ENCODE peak calls at places on chromosomes 16 and 17, in seven cellular contexts. U is cardiac muscle cell, C is K562, O is gastrocnemius medialis, Z is astrocyte of the spinal cord, B is AG04449, A is foreskin fibroblast. F is an unnamed sample.
A peak's percentile ranks its signal among the peaks of the same experiment; 100 is the strongest.

GRCh38 chr17:31279401-31279800 is 17.6 kb downstream of the OMG start:
- DNase-seq in Z (no peak), O (no peak), C (no peak), U (peak; percentile 41), A (no peak), B (no peak), F (peak; percentile 62)

GRCh38 chr17:13004336-13004735 is 13.5 kb downstream of the ELAC2 start:
- DNase-seq in B (no peak), O (no peak), A (no peak), Z (no peak), C (no peak), U (no peak), F (no peak)

GRCh38 chr16:70705056-70705455 is 19.2 kb upstream of the MTSS2 start:
- DNase-seq in U (no peak), C (no peak), B (no peak), O (no peak), Z (no peak), A (peak; percentile 83), F (no peak)

GRCh38 chr16:4329354-4329775 is 13.5 kb downstream of the GLIS2 start:
- DNase-seq in O (no peak), B (no peak), C (no peak), A (no peak), U (no peak), Z (no peak), F (no peak)

GRCh38 chr17:65228287-65228686 is 91.1 kb downstream of the RGS9 start:
- DNase-seq in C (no peak), U (peak; percentile 21), A (no peak), Z (no peak), B (no peak), O (no peak), F (no peak)

GRCh38 chr17:79777844-79778503 is at the start of gene CBX2:
- DNase-seq in U (peak; percentile 76), C (peak; percentile 96), O (peak; percentile 36), A (peak; percentile 87), B (no peak), Z (peak; percentile 49), F (peak; percentile 60)

GRCh38 chr16:76176616-76177015 is 100.6 kb upstream of the CNTNAP4 start:
- DNase-seq in Z (no peak), B (no peak), O (no peak), A (no peak), C (no peak), U (no peak), F (no peak)

GRCh38 chr17:73474370-73474988 is 162.7 kb upstream of the CDC42EP4 start:
- DNase-seq in B (no peak), Z (peak; percentile 43), O (peak; percentile 12), A (peak; percentile 65), C (peak; percentile 81), U (peak; percentile 83), F (peak; percentile 79)

GRCh38 chr17:74059471-74059870 is 144.0 kb upstream of the RPL38 start:
- DNase-seq in U (no peak), Z (no peak), A (no peak), C (no peak), O (no peak), B (no peak), F (no peak)

GRCh38 chr16:87840462-87840978 is 28.8 kb downstream of the SLC7A5 start:
- DNase-seq in O (no peak), A (no peak), C (no peak), B (no peak), Z (no peak), U (no peak), F (no peak)

GRCh38 chr17:8022358-8023038 is 16.4 kb upstream of the ALOX15B start:
- DNase-seq in Z (no peak), U (no peak), C (no peak), A (peak; percentile 37), O (no peak), B (no peak), F (peak; percentile 23)

DNA sequence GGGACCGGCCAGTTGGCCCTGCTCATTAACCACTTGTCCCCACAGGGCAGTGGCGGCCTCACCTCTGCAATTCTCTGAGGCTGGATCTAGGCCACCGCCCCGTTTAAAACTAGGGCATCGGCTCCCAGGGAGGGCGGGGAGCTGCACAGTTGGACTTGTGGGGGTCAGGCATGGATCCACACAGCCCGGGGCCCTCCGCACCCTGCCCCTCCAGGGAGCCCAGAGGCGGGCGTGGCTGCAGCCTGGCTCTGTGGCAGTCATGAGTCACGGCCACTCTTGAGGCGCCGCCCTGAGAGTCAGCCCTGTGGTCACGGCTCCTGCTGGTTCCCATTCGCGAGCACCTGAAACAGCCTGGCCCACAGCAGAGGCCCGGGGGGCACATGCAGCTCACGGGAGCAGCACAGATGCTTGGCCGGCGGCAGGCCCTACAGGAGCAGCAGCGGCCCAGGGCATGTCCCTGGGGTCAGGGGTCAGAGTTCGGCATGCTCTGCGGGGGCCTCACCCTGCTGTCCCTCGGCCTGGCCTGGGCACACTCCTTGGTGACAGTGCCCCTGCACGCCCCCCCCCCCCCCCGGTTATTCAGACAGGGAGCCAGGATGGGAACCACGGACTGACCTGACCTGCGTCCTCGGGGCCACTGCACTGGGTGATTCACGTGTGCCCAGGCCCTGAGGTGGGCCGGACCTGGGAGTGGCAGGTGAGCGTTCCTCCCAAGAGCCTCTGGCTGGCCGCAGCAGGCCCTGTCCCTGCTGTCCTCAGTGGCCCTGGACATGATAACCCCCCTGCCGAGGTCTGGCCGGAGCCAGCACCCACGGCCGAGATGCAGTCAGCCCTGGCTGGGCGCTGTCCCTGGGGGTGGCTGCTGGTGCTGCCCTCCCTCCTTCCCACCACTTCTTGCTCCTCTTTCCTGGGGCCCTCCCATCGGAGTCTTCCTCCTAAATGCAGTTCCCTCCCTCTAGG is 8.2 kb downstream of the CAPN15 start:
- DNase-seq in O (peak; percentile 89), U (no peak), C (peak; percentile 61), A (peak; percentile 81), B (no peak), Z (peak; percentile 79), F (peak; percentile 24)
- H3K4me3 ChIP-seq in O (peak overlapping the region; percentile 30), U (no peak overlapping the region), C (no peak overlapping the region), A (no peak overlapping the region), B (no peak overlapping the region), Z (no peak overlapping the region), F (no peak overlapping the region)

DNA sequence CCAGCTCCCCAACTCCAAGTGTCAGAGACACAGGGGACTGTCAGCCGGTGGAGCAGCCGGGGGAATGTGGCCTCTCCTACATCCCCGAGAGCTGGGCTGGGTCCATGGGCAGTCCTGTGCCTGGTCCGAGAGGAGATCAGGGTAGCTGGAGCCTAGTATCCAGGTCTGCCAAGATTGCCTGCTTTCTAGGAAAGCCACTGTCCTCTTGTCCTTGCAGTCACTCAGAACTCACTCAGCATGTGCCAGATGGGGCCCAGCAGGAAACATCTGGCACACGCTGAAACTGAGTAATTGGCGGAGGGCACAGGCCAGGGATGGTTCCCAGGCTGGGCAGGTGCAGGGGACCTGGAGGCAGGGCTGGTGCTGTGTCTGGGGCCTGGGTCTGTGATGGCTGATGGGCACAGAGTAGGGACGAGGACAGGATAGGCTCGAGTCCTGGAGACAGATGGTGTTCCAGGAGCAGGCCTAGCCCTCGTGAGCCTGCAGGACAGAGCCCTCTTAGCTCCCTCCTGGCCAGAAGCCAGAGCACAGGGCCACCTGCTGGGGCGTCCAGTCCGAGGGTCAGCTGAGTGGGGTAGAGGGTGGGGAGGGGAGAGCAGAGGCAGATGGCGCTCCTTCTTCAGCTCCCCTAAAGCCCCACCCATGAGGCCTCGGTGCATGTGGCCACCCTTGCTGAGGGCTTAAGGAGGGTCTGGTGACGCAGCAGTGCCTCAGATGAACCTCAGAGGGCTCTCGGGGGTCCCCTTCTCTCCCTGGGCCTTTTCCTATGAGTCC is 31.1 kb downstream of the ADCY7 start:
- DNase-seq in U (no peak), A (no peak), C (no peak), Z (no peak), O (peak; percentile 11), B (no peak), F (no peak)
- TF ChIP-seq CTCF in U (no peak), A (no peak), C (no peak), Z (no peak), O (no peak), B (no peak), F (no peak)

GRCh38 chr17:76262732-76263344 is 2.3 kb upstream of the UBALD2 start:
- DNase-seq in U (no peak), A (no peak), Z (no peak), C (no peak), O (peak; percentile 74), B (no peak), F (no peak)
- H3K4me3 ChIP-seq in U (no peak overlapping the region), A (no peak overlapping the region), Z (no peak overlapping the region), C (no peak overlapping the region), O (no peak overlapping the region), B (no peak overlapping the region), F (no peak overlapping the region)

GRCh38 chr17:30191072-30191471 is 44.4 kb downstream of the SLC6A4 start:
- DNase-seq in A (peak; percentile 11), U (no peak), O (no peak), Z (no peak), C (no peak), B (no peak), F (no peak)
- TF ChIP-seq CTCF in A (no peak), U (no peak), O (no peak), Z (no peak), C (no peak), B (no peak), F (no peak)

GRCh38 chr17:41734949-41735313 is 488 bp upstream of the HAP1 start:
- DNase-seq in Z (no peak), O (no peak), A (no peak), B (no peak), C (no peak), U (no peak), F (no peak)
- H3K4me3 ChIP-seq in Z (peak overlapping the region; percentile 30), O (peak overlapping the region; percentile 35), A (peak overlapping the region; percentile 36), B (peak overlapping the region; percentile 41), C (no peak overlapping the region), U (peak overlapping the region; percentile 40), F (peak overlapping the region; percentile 42)